ENCODE peak calls at places on chromosomes 3 and 15, in nine cellular contexts. H is NCI-H460, W is GM20000, X is left ventricle myocardium inferior, K is HTR-8/SVneo, E is H4, Z is nucleus accumbens, T is GM03348, I is GM04504. U is an unnamed sample.

GRCh38 chr3:15766406-15766805 is 31.4 kb downstream of the ANKRD28 start:
- DNase-seq in I (no peak), Z (no peak), W (no peak), E (no peak), H (no peak), K (no peak), T (no peak), X (no peak), U (no peak)

GRCh38 chr3:110343376-110343775 is 728.2 kb upstream of the NECTIN3 start:
- DNase-seq in I (peak; percentile 23), X (no peak), H (no peak), E (no peak), T (peak; percentile 21), K (peak; percentile 19), Z (no peak), W (no peak), U (no peak)

GRCh38 chr3:148748323-148748722 is 50.6 kb downstream of the AGTR1 start:
- DNase-seq in W (no peak), X (no peak), E (no peak), K (no peak), Z (no peak), H (no peak), T (no peak), I (no peak), U (no peak)

GRCh38 chr3:36815375-36815774 is 51.0 kb upstream of the DCLK3 start:
- DNase-seq in X (no peak), K (no peak), Z (no peak), W (no peak), E (no peak), T (no peak), I (no peak), H (no peak), U (no peak)

GRCh38 chr3:123025642-123026521 is 1.7 kb downstream of the SEMA5B start:
- DNase-seq in X (peak; percentile 32), T (peak; percentile 17), K (no peak), E (no peak), H (no peak), Z (no peak), I (no peak), W (no peak), U (no peak)

GRCh38 chr3:55641914-55642313 is 154.8 kb upstream of the WNT5A start:
- DNase-seq in H (peak; percentile 5), I (no peak), X (no peak), E (no peak), W (no peak), K (no peak), T (no peak), Z (no peak), U (no peak)

GRCh38 chr3:159732172-159733111 is 256.2 kb upstream of the IL12A start:
- DNase-seq in I (peak; percentile 41), E (peak; percentile 61), Z (no peak), K (no peak), X (no peak), T (peak; percentile 59), H (no peak), W (no peak), U (peak; percentile 70)

GRCh38 chr15:85479071-85479647 is 98.8 kb downstream of the AKAP13 start:
- DNase-seq in K (peak; percentile 49), I (no peak), T (peak; percentile 75), Z (no peak), E (peak; percentile 60), X (no peak), W (no peak), H (no peak), U (peak; percentile 86)

GRCh38 chr15:51749307-51749706 is 2.1 kb upstream of the TMOD2 start:
- DNase-seq in Z (no peak), T (no peak), H (no peak), X (no peak), W (no peak), I (no peak), K (no peak), E (no peak), U (no peak)

GRCh38 chr15:78075490-78076230 is 1.9 kb downstream of the TBC1D2B start:
- DNase-seq in E (peak; percentile 86), Z (no peak), X (no peak), K (no peak), T (peak; percentile 58), H (no peak), W (no peak), I (peak; percentile 80), U (peak; percentile 77)

GRCh38 chr3:134066539-134067310 is 37.0 kb upstream of the SLCO2A1 start:
- DNase-seq in T (no peak), X (no peak), W (no peak), K (no peak), I (no peak), E (peak; percentile 43), Z (no peak), H (no peak), U (no peak)

GRCh38 chr3:136209921-136210320 is 13.8 kb upstream of the MSL2 start:
- DNase-seq in X (no peak), E (peak; percentile 67), T (peak; percentile 55), W (no peak), I (no peak), K (peak; percentile 61), H (no peak), Z (no peak), U (no peak)

GRCh38 chr3:32109256-32109655 is 2.8 kb downstream of the GPD1L start:
- DNase-seq in X (peak; percentile 91), I (peak; percentile 12), H (no peak), W (no peak), K (no peak), Z (peak; percentile 50), E (peak; percentile 44), T (peak; percentile 14), U (peak; percentile 80)